ENCODE peak calls at places on chromosomes 12 and 14, in eight cellular contexts. Y is progenitor cell of endocrine pancreas, R is dorsolateral prefrontal cortex, G is cardiac muscle cell, B is AG09309, H is K562, F is fibroblast of the aortic adventitia, Z is WERI-Rb-1. W is an unnamed sample.

GRCh38 chr12:28905220-28905940 is 243.7 kb upstream of the FAR2 start:
- DNase-seq in Y (no peak), R (no peak), G (no peak), B (no peak), H (no peak), F (no peak), Z (no peak), W (no peak)

GRCh38 chr12:105214670-105215375 is 21.2 kb downstream of the APPL2 start:
- DNase-seq in Y (no peak), R (no peak), G (no peak), B (no peak), H (no peak), F (no peak), Z (no peak), W (no peak)

GRCh38 chr14:24910408-24910986 is 139.4 kb downstream of the STXBP6 start:
- DNase-seq in Y (no peak), R (no peak), G (no peak), B (no peak), H (no peak), F (no peak), Z (no peak), W (no peak)

GRCh38 chr12:81465191-81465590 is 294.0 kb downstream of the PPFIA2 start:
- DNase-seq in Y (no peak), R (no peak), G (no peak), B (no peak), H (no peak), F (no peak), Z (no peak), W (no peak)

GRCh38 chr14:76500480-76500879 is 124.5 kb downstream of the ESRRB start:
- DNase-seq in Y (no peak), R (no peak), G (no peak), B (no peak), H (no peak), F (no peak), Z (no peak), W (no peak)

GRCh38 chr14:75811862-75812505 is 150.9 kb downstream of the TTLL5 start:
- DNase-seq in Y (no peak), R (no peak), G (no peak), B (no peak), H (no peak), F (no peak), Z (no peak), W (no peak)

GRCh38 chr12:9975614-9976013 is 4.4 kb downstream of the CLEC12A start:
- DNase-seq in Y (no peak), R (no peak), G (no peak), B (no peak), H (no peak), F (no peak), Z (no peak), W (no peak)

GRCh38 chr12:47651368-47652254 is 54.2 kb downstream of the RPAP3 start:
- DNase-seq in Y (no peak), R (peak; percentile 23), G (peak; percentile 84), B (peak; percentile 24), H (no peak), F (peak; percentile 71), Z (peak; percentile 51), W (peak; percentile 40)

GRCh38 chr14:54570651-54571415 is 3.9 kb downstream of the SAMD4A start:
- DNase-seq in Y (no peak), R (no peak), G (no peak), B (peak; percentile 70), H (no peak), F (peak; percentile 84), Z (no peak), W (no peak)

GRCh38 chr12:92412931-92413685 is 267.5 kb upstream of the BTG1 start:
- DNase-seq in Y (no peak), R (no peak), G (no peak), B (no peak), H (no peak), F (no peak), Z (no peak), W (no peak)

GRCh38 chr12:94674835-94675234 is 24.5 kb upstream of the TMCC3 start:
- DNase-seq in Y (no peak), R (no peak), G (no peak), B (no peak), H (no peak), F (peak; percentile 12), Z (no peak), W (no peak)

GRCh38 chr14:71566276-71566675 is 366.0 kb upstream of the RGS6 start:
- DNase-seq in Y (no peak), R (no peak), G (no peak), B (no peak), H (no peak), F (no peak), Z (no peak), W (no peak)

GRCh38 chr14:57863471-57863870 is 2.4 kb downstream of the SLC35F4 start:
- DNase-seq in Y (no peak), R (no peak), G (no peak), B (no peak), H (no peak), F (no peak), Z (no peak), W (no peak)

GRCh38 chr14:96039633-96040311 is 610 bp downstream of the C14orf132 start:
- DNase-seq in Y (peak; percentile 36), R (peak; percentile 50), G (peak; percentile 67), B (no peak), H (peak; percentile 5), F (peak; percentile 43), Z (peak; percentile 64), W (peak; percentile 50)
- TF ChIP-seq CTCF in Y (peak; percentile 52), R (peak; percentile 39), G (peak; percentile 28), B (no peak), H (no peak), F (peak; percentile 22), Z (peak; percentile 22), W (no peak)

DNA sequence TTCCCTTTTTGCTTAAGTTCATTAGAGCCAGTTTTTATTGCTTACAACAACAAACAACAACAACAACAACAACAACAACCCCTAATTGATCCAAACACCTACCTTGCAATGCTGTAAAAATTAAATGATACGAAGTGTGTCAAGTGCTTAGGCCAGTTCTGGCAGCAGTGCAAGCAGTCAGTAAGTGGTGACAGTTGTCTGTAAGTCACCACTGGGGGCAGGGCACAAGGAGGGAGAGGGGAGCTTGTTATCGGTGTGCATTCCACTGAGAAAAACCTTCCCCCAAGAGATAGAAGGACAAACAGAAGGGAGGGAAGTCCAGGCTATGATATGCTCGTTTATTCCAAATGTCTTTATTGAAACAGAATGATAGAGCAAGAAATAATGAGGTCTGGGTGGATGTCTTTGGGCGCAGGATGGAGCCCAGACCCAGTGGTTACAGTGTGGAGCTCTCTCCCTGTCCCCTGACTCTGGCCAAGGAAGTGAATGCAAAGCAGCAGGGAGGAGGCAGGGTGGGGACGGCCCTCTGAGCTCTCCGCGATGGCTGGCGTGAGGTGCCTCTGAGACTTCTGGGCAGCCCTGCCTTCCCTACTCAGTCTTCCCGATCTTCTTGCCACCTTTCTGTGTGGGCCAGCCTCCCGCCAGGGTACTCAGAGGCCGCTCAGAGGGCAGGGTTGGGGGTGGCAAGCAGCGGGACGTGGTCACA is 6.5 kb downstream of the SLC22A17 start:
- DNase-seq in Y (no peak), R (no peak), G (no peak), B (no peak), H (peak; percentile 61), F (no peak), Z (peak; percentile 40), W (no peak)
- TF ChIP-seq CTCF in Y (peak; percentile 25), R (no peak), G (no peak), B (no peak), H (peak; percentile 51), F (no peak), Z (peak; percentile 45), W (no peak)

GRCh38 chr14:61470261-61470953 is 149.0 kb downstream of the PRKCH start:
- DNase-seq in Y (no peak), R (no peak), G (no peak), B (peak; percentile 87), H (no peak), F (peak; percentile 97), Z (no peak), W (no peak)
- TF ChIP-seq CTCF in Y (no peak), R (no peak), G (peak; percentile 49), B (peak; percentile 36), H (no peak), F (peak; percentile 43), Z (no peak), W (no peak)

DNA sequence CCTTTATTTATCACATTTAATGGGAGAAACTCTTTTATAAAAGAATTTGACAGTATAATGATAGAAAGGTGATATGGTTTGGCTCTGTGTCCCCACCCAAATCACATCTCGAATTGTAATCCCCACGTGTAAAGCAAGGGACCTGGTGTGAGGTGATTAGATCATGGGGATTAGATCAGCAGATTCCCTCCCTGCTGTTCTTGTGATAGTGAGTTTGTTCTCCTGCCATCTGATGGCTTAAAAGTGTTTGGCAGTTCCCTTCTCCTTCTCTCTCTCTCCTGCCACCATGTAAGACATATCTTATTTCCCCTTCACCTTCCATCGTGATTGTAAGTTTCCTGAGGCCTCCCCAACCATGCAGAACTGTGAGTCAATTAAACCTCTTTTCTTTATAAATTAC is 1110.3 kb downstream of the FLRT2 start:
- DNase-seq in Y (no peak), R (no peak), G (no peak), B (no peak), H (no peak), F (no peak), Z (peak; percentile 27), W (no peak)
- TF ChIP-seq CTCF in Y (no peak), R (no peak), G (no peak), B (no peak), H (no peak), F (no peak), Z (peak; percentile 21), W (no peak)

GRCh38 chr14:95156153-95156764 is 1.1 kb downstream of the DICER1 start:
- DNase-seq in Y (no peak), R (no peak), G (peak; percentile 21), B (no peak), H (no peak), F (peak; percentile 34), Z (no peak), W (no peak)

GRCh38 chr14:95157195-95157986 is at the start of gene DICER1:
- DNase-seq in Y (peak; percentile 100), R (peak; percentile 98), G (peak; percentile 96), B (peak; percentile 68), H (peak; percentile 100), F (peak; percentile 91), Z (peak; percentile 93), W (peak; percentile 99)

GRCh38 chr14:95156765-95157194 is 549 bp downstream of the DICER1 start:
- DNase-seq in Y (peak; percentile 36), R (peak; percentile 26), G (peak; percentile 55), B (no peak), H (no peak), F (peak; percentile 14), Z (peak; percentile 28), W (peak; percentile 46)

GRCh38 chr14:95155044-95155443 is 2.3 kb downstream of the DICER1 start:
- DNase-seq in Y (no peak), R (no peak), G (no peak), B (no peak), H (no peak), F (no peak), Z (no peak), W (no peak)

GRCh38 chr14:95157987-95158712 is 821 bp upstream of the DICER1 start:
- DNase-seq in Y (no peak), R (peak; percentile 38), G (no peak), B (no peak), H (peak; percentile 15), F (no peak), Z (no peak), W (peak; percentile 26)
- TF ChIP-seq CTCF in Y (no peak), R (no peak), G (no peak), B (no peak), H (no peak), F (no peak), Z (no peak), W (no peak)

GRCh38 chr12:1642513-1642912 is 13.5 kb downstream of the WNT5B start:
- DNase-seq in Y (no peak), R (no peak), G (no peak), B (no peak), H (no peak), F (no peak), Z (no peak), W (no peak)
- TF ChIP-seq CTCF in Y (no peak), R (no peak), G (no peak), B (no peak), H (no peak), F (no peak), Z (no peak), W (no peak)

W was measured in endothelial cell.